ENCODE peak calls at places on chromosome 21, in ten cellular contexts. One of them, this sample, is unnamed.

GRCh38 chr21:15141236-15141970 is 76.6 kb upstream of the NRIP1 start:
- DNase-seq in body of pancreas: peak
- DNase-seq in H4: no peak
- DNase-seq in epithelial cell of esophagus: peak
- DNase-seq in cardiac fibroblast: no peak
- DNase-seq in prostate gland: no peak
- DNase-seq in breast epithelium: no peak
- DNase-seq in heart left ventricle: no peak
- DNase-seq in foreskin melanocyte: no peak
- DNase-seq in ACHN: peak
- DNase-seq in this sample: no peak

GRCh38 chr21:19489930-19490329 is 1086.3 kb upstream of the TMPRSS15 start:
- DNase-seq in body of pancreas: peak
- DNase-seq in H4: no peak
- DNase-seq in epithelial cell of esophagus: no peak
- DNase-seq in cardiac fibroblast: no peak
- DNase-seq in prostate gland: no peak
- DNase-seq in breast epithelium: no peak
- DNase-seq in heart left ventricle: no peak
- DNase-seq in foreskin melanocyte: no peak
- DNase-seq in ACHN: no peak
- DNase-seq in this sample: no peak

GRCh38 chr21:25133939-25134338 is 473.3 kb downstream of the MRPL39 start:
- DNase-seq in body of pancreas: no peak
- DNase-seq in H4: peak
- DNase-seq in epithelial cell of esophagus: no peak
- DNase-seq in cardiac fibroblast: peak
- DNase-seq in prostate gland: no peak
- DNase-seq in breast epithelium: no peak
- DNase-seq in heart left ventricle: no peak
- DNase-seq in foreskin melanocyte: no peak
- DNase-seq in ACHN: no peak
- DNase-seq in this sample: no peak

GRCh38 chr21:29185633-29186032 is 55.2 kb downstream of the MAP3K7CL start:
- DNase-seq in body of pancreas: no peak
- DNase-seq in H4: no peak
- DNase-seq in epithelial cell of esophagus: no peak
- DNase-seq in cardiac fibroblast: no peak
- DNase-seq in prostate gland: no peak
- DNase-seq in breast epithelium: no peak
- DNase-seq in heart left ventricle: no peak
- DNase-seq in foreskin melanocyte: no peak
- DNase-seq in ACHN: no peak
- DNase-seq in this sample: no peak

GRCh38 chr21:45167796-45168222 is 93.4 kb downstream of the ADARB1 start:
- DNase-seq in body of pancreas: no peak
- DNase-seq in H4: no peak
- DNase-seq in epithelial cell of esophagus: peak
- DNase-seq in cardiac fibroblast: peak
- DNase-seq in prostate gland: no peak
- DNase-seq in breast epithelium: no peak
- DNase-seq in heart left ventricle: no peak
- DNase-seq in foreskin melanocyte: no peak
- DNase-seq in ACHN: no peak
- DNase-seq in this sample: no peak

GRCh38 chr21:46126321-46127238 is 28.7 kb downstream of the COL6A2 start:
- DNase-seq in body of pancreas: no peak
- DNase-seq in H4: no peak
- DNase-seq in epithelial cell of esophagus: no peak
- DNase-seq in cardiac fibroblast: no peak
- DNase-seq in prostate gland: no peak
- DNase-seq in breast epithelium: no peak
- DNase-seq in heart left ventricle: peak
- DNase-seq in foreskin melanocyte: no peak
- DNase-seq in ACHN: no peak
- DNase-seq in this sample: no peak

GRCh38 chr21:39630191-39630591 is 17.5 kb downstream of the B3GALT5 start:
- DNase-seq in body of pancreas: no peak
- DNase-seq in H4: peak
- DNase-seq in epithelial cell of esophagus: peak
- DNase-seq in cardiac fibroblast: no peak
- DNase-seq in prostate gland: no peak
- DNase-seq in breast epithelium: no peak
- DNase-seq in heart left ventricle: no peak
- DNase-seq in foreskin melanocyte: no peak
- DNase-seq in ACHN: peak
- DNase-seq in this sample: no peak

GRCh38 chr21:18810136-18810535 is 406.6 kb upstream of the TMPRSS15 start:
- DNase-seq in body of pancreas: no peak
- DNase-seq in H4: no peak
- DNase-seq in epithelial cell of esophagus: no peak
- DNase-seq in cardiac fibroblast: no peak
- DNase-seq in prostate gland: no peak
- DNase-seq in breast epithelium: no peak
- DNase-seq in heart left ventricle: no peak
- DNase-seq in foreskin melanocyte: no peak
- DNase-seq in ACHN: no peak
- DNase-seq in this sample: no peak

GRCh38 chr21:34047835-34048234 is 25.5 kb upstream of the MRPS6 start:
- DNase-seq in body of pancreas: no peak
- DNase-seq in H4: no peak
- DNase-seq in epithelial cell of esophagus: no peak
- DNase-seq in cardiac fibroblast: no peak
- DNase-seq in prostate gland: no peak
- DNase-seq in breast epithelium: no peak
- DNase-seq in heart left ventricle: no peak
- DNase-seq in foreskin melanocyte: no peak
- DNase-seq in ACHN: no peak
- DNase-seq in this sample: no peak

GRCh38 chr21:18913914-18914313 is 510.3 kb upstream of the TMPRSS15 start:
- DNase-seq in body of pancreas: no peak
- DNase-seq in H4: no peak
- DNase-seq in epithelial cell of esophagus: no peak
- DNase-seq in cardiac fibroblast: no peak
- DNase-seq in prostate gland: no peak
- DNase-seq in breast epithelium: no peak
- DNase-seq in heart left ventricle: no peak
- DNase-seq in foreskin melanocyte: no peak
- DNase-seq in ACHN: no peak
- DNase-seq in this sample: no peak

GRCh38 chr21:42384999-42385398 is 10.9 kb downstream of the TMPRSS3 start:
- DNase-seq in body of pancreas: no peak
- DNase-seq in H4: no peak
- DNase-seq in epithelial cell of esophagus: peak
- DNase-seq in cardiac fibroblast: no peak
- DNase-seq in prostate gland: no peak
- DNase-seq in breast epithelium: no peak
- DNase-seq in heart left ventricle: no peak
- DNase-seq in foreskin melanocyte: no peak
- DNase-seq in ACHN: no peak
- DNase-seq in this sample: no peak

This sample was measured in NCI-H1048.